ENCODE peak calls at places on chromosome 6, in eight cellular contexts. K, L, S, M, O, A, J and B are unnamed samples.
A peak's percentile ranks its signal among the peaks of the same experiment; 100 is the strongest.

GRCh38 chr6:37990762-37991525 is 171.4 kb downstream of the ZFAND3 start:
- DNase-seq in K (peak; percentile 58), M (no peak), S (no peak), L (no peak), O (no peak), A (peak; percentile 58), J (peak; percentile 92), B (no peak)

GRCh38 chr6:4805553-4806307 is 29.5 kb downstream of the CDYL start:
- DNase-seq in J (no peak), S (peak; percentile 67), M (peak; percentile 36), A (peak; percentile 76), L (peak; percentile 34), O (peak; percentile 71), K (no peak), B (no peak)

GRCh38 chr6:129732034-129732433 is 22.1 kb upstream of the ARHGAP18 start:
- DNase-seq in J (no peak), O (no peak), K (no peak), S (no peak), A (peak; percentile 30), M (no peak), L (no peak), B (no peak)

GRCh38 chr6:166143011-166143410 is 24.6 kb downstream of the TBXT start:
- DNase-seq in A (no peak), M (no peak), S (no peak), L (no peak), K (no peak), J (no peak), O (no peak), B (no peak)

GRCh38 chr6:16712931-16713484 is 48.3 kb downstream of the ATXN1 start:
- DNase-seq in J (peak; percentile 96), A (peak; percentile 92), M (no peak), O (no peak), S (no peak), L (peak; percentile 91), K (peak; percentile 80), B (no peak)

GRCh38 chr6:75204222-75204958 is 1.5 kb downstream of the COL12A1 start:
- DNase-seq in O (peak; percentile 81), K (peak; percentile 59), L (peak; percentile 86), M (peak; percentile 63), A (peak; percentile 92), S (peak; percentile 75), J (peak; percentile 95), B (peak; percentile 48)

GRCh38 chr6:35016417-35017221 is 124.5 kb downstream of the TCP11 start:
- DNase-seq in O (no peak), L (no peak), A (no peak), M (no peak), J (peak; percentile 75), K (peak; percentile 26), S (no peak), B (no peak)

GRCh38 chr6:43608310-43608763 is 20.7 kb downstream of the GTPBP2 start:
- DNase-seq in K (no peak), L (peak; percentile 73), O (peak; percentile 63), S (peak; percentile 79), M (peak; percentile 52), A (peak; percentile 77), J (peak; percentile 88), B (peak; percentile 46)

GRCh38 chr6:7431241-7431593 is 41.6 kb downstream of the RIOK1 start:
- DNase-seq in M (no peak), K (no peak), A (no peak), L (no peak), S (no peak), J (no peak), O (no peak), B (no peak)

GRCh38 chr6:33962186-33962585 is 158.4 kb upstream of the MLN start:
- DNase-seq in A (peak; percentile 92), J (no peak), L (no peak), S (no peak), K (no peak), M (no peak), O (no peak), B (no peak)

GRCh38 chr6:81613606-81614005 is 138.9 kb downstream of the TENT5A start:
- DNase-seq in A (peak; percentile 53), M (no peak), J (peak; percentile 88), S (no peak), O (no peak), K (peak; percentile 39), L (no peak), B (no peak)

GRCh38 chr6:130158061-130158460 is 64.7 kb downstream of the SAMD3 start:
- DNase-seq in L (no peak), A (no peak), M (no peak), S (no peak), J (no peak), K (no peak), O (no peak), B (no peak)

DNA sequence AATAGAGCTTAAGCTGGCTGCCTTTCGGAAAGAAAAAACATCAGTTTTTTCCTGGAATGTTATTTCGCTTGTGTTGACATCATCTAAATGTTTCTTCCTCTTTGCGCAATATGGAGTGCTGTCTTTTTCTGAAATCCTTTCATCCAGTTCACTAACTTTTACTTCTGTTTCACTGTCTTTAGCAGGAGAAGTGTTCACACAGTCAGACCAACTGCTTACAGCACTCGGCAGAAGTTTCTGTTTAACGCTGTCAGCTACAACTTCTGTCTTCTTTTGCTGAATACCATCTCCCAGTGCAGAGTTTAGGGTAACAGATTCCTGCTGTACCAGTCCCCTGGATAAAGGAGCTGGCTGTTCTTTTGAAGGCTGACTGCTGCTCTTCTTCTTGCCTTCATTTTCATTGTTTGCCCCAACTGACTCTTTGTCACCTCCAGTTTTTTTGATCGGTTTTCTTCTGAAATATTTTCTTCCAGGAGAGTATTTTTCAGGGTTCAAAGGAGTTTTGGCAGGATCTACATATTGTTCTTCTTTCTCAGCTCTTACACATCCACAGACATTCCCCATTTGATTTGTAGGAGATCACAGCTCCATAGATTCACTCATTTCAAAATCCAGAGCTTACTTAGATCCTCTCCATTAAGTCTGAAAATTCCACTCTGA is 50.0 kb upstream of the DST start:
- DNase-seq in L (no peak), A (peak; percentile 34), J (peak; percentile 87), M (no peak), K (no peak), O (no peak), S (no peak), B (no peak)
- H3K4me3 ChIP-seq in L (no peak overlapping the region), A (no peak overlapping the region), J (peak overlapping the region; percentile 73), M (no peak overlapping the region), K (peak overlapping the region; percentile 28), O (peak overlapping the region; percentile 45), S (no peak overlapping the region), B (no peak overlapping the region)

DNA sequence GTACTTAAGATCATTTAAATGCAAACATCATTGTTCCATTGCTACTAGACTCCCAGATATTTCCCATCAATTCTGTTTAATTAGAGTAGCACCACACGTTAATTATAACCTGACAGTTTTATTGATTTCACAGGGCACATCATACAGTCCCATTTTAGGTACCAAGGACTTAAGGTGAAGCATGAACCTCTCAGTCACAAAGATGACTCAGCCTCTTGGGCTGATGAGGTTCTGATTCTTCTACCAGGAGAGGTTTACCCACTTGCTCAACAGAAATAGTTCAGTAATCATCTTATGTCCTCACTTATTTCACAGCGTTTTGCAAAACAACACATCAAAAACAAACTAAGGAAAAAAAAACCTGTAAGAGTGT is 98.5 kb downstream of the HIVEP2 start:
- DNase-seq in L (no peak), M (no peak), A (peak; percentile 77), K (no peak), S (no peak), J (peak; percentile 85), O (no peak), B (no peak)
- H3K4me3 ChIP-seq in L (no peak overlapping the region), M (no peak overlapping the region), A (no peak overlapping the region), K (no peak overlapping the region), S (no peak overlapping the region), J (peak overlapping the region; percentile 67), O (peak overlapping the region; percentile 56), B (peak overlapping the region; percentile 46)

GRCh38 chr6:168744866-168745265 is 303.9 kb downstream of the SMOC2 start:
- DNase-seq in S (no peak), K (no peak), A (no peak), O (no peak), L (no peak), M (no peak), J (no peak), B (no peak)

GRCh38 chr6:168741305-168741704 is 300.3 kb downstream of the SMOC2 start:
- DNase-seq in M (no peak), S (no peak), J (no peak), K (no peak), L (no peak), A (no peak), O (no peak), B (no peak)

GRCh38 chr6:168739381-168739780 is 298.4 kb downstream of the SMOC2 start:
- DNase-seq in S (no peak), A (no peak), L (no peak), M (no peak), O (no peak), K (no peak), J (no peak), B (no peak)

GRCh38 chr6:168746013-168746412 is 305.0 kb downstream of the SMOC2 start:
- DNase-seq in J (no peak), L (no peak), K (no peak), M (no peak), O (no peak), S (no peak), A (no peak), B (no peak)

GRCh38 chr6:168742146-168742782 is 301.3 kb downstream of the SMOC2 start:
- DNase-seq in K (no peak), A (no peak), M (no peak), J (no peak), L (no peak), O (no peak), S (no peak), B (no peak)
- H3K4me3 ChIP-seq in K (no peak overlapping the region), A (no peak overlapping the region), M (no peak overlapping the region), J (no peak overlapping the region), L (no peak overlapping the region), O (no peak overlapping the region), S (no peak overlapping the region), B (no peak overlapping the region)

GRCh38 chr6:149754573-149754972 is 5.0 kb downstream of the PCMT1 start:
- DNase-seq in L (no peak), O (no peak), K (no peak), S (no peak), M (no peak), A (peak; percentile 60), J (no peak), B (no peak)

GRCh38 chr6:149750136-149750609 is 632 bp downstream of the PCMT1 start:
- DNase-seq in S (peak; percentile 87), L (peak; percentile 31), O (peak; percentile 62), A (peak; percentile 60), J (peak; percentile 77), M (peak; percentile 63), K (no peak), B (peak; percentile 21)

GRCh38 chr6:149752600-149752999 is 3.1 kb downstream of the PCMT1 start:
- DNase-seq in L (no peak), S (no peak), O (no peak), K (no peak), J (no peak), A (no peak), M (no peak), B (no peak)

GRCh38 chr6:149749594-149750135 is at the start of gene PCMT1:
- DNase-seq in L (peak; percentile 72), A (peak; percentile 92), M (peak; percentile 93), O (peak; percentile 86), K (peak; percentile 54), S (peak; percentile 95), J (peak; percentile 90), B (peak; percentile 49)

DNA sequence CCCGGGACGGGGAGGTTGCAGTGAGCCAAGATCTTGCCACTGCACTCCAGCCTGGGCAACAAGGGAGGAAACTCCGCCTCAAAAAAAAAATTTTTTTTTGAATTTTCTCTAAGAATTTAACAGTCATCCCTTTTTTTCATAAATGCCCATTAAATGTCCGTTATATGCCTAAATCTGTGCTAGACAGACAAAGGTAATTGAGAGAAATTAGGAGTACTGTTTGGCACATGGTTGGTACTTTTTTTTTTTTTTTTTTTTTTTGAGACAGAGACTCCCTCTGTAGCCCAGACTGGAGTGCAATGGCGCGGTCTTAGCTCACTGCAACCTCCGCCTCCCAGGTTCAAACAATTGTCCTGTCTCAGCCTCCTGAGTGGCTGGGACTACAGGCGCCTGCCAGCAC is 1.7 kb downstream of the PCMT1 start:
- DNase-seq in O (no peak), S (no peak), L (no peak), A (no peak), J (no peak), M (no peak), K (no peak), B (no peak)
- H3K4me3 ChIP-seq in O (peak overlapping the region; percentile 88), S (no peak overlapping the region), L (no peak overlapping the region), A (no peak overlapping the region), J (peak overlapping the region; percentile 88), M (no peak overlapping the region), K (peak overlapping the region; percentile 96), B (peak overlapping the region; percentile 96)